ENCODE peak calls at places on chromosomes 5 and 9, in four cellular contexts. I is WTC11, Q is GM12878, C is HepG2. F is an unnamed sample.

GRCh38 chr9:106934424-106934823 is 71.5 kb downstream of the ZNF462 start:
- DNase-seq in I (no peak), Q (no peak), C (no peak), F (no peak)

GRCh38 chr5:82942083-82942881 is 134.9 kb downstream of the TMEM167A start:
- DNase-seq in I (no peak), Q (no peak), C (no peak), F (no peak)

GRCh38 chr5:83628360-83628759 is 92.3 kb downstream of the HAPLN1 start:
- DNase-seq in I (no peak), Q (no peak), C (no peak), F (no peak)

GRCh38 chr9:95907794-95908193 is 32.3 kb downstream of the ERCC6L2 start:
- DNase-seq in I (no peak), Q (no peak), C (no peak), F (no peak)

GRCh38 chr9:122810306-122810946 is 10.5 kb downstream of the OR1K1 start:
- DNase-seq in I (peak; percentile 81), Q (peak; percentile 43), C (peak; percentile 75), F (peak; percentile 78)

GRCh38 chr5:17077447-17078233 is 139.8 kb upstream of the BASP1 start:
- DNase-seq in I (no peak), Q (no peak), C (no peak), F (no peak)

GRCh38 chr9:128683340-128684064 is 5.5 kb upstream of the SET start:
- DNase-seq in I (peak; percentile 91), Q (no peak), C (no peak), F (no peak)

GRCh38 chr9:136546697-136547481 is 1.0 kb upstream of the NOTCH1 start:
- DNase-seq in I (no peak), Q (no peak), C (no peak), F (no peak)

GRCh38 chr9:107750741-107751521 is 261.4 kb upstream of the KLF4 start:
- DNase-seq in I (no peak), Q (no peak), C (peak; percentile 13), F (no peak)

GRCh38 chr9:19828586-19828985 is 39.7 kb upstream of the SLC24A2 start:
- DNase-seq in I (no peak), Q (no peak), C (no peak), F (no peak)

GRCh38 chr9:80839821-80840670 is 849.3 kb downstream of the TLE1 start:
- DNase-seq in I (no peak), Q (no peak), C (no peak), F (no peak)

GRCh38 chr5:92909545-92909962 is 671.5 kb downstream of the NR2F1-AS1 start:
- DNase-seq in I (peak; percentile 65), Q (no peak), C (peak; percentile 41), F (no peak)

GRCh38 chr5:56147106-56147505 is 86.0 kb downstream of the ANKRD55 start:
- DNase-seq in I (no peak), Q (no peak), C (no peak), F (no peak)

GRCh38 chr5:134561871-134562296 is 36.4 kb downstream of the JADE2 start:
- DNase-seq in I (peak; percentile 39), Q (no peak), C (peak; percentile 8), F (peak; percentile 32)

GRCh38 chr5:163963881-163964280 is 458.5 kb downstream of the MAT2B start:
- DNase-seq in I (no peak), Q (no peak), C (no peak), F (no peak)

GRCh38 chr5:176542135-176542595 is 5.0 kb upstream of the RNF44 start:
- DNase-seq in I (peak; percentile 67), Q (no peak), C (no peak), F (peak; percentile 61)

GRCh38 chr5:142674438-142675210 is 11.3 kb downstream of the FGF1 start:
- DNase-seq in I (no peak), Q (no peak), C (no peak), F (no peak)

GRCh38 chr9:42386477-42386876 is 203.0 kb downstream of the SPATA31A6 start:
- DNase-seq in I (no peak), Q (no peak), C (no peak), F (peak; percentile 10)

GRCh38 chr5:94188725-94189124 is 429.7 kb downstream of the KIAA0825 start:
- DNase-seq in I (no peak), Q (no peak), C (no peak), F (no peak)

GRCh38 chr9:120539951-120540350 is 40.0 kb downstream of the CDK5RAP2 start:
- DNase-seq in I (no peak), Q (no peak), C (no peak), F (no peak)

GRCh38 chr5:155872801-155873200 is 454.2 kb upstream of the SGCD start:
- DNase-seq in I (no peak), Q (no peak), C (no peak), F (no peak)
- TF ChIP-seq ESRRA in I (no peak), Q (no peak), C (no peak), F (no peak)

GRCh38 chr5:126755593-126755992 is 21.3 kb upstream of the LMNB1 start:
- DNase-seq in I (no peak), Q (no peak), C (no peak), F (no peak)

GRCh38 chr5:126752052-126752785 is 24.7 kb upstream of the LMNB1 start:
- DNase-seq in I (no peak), Q (no peak), C (no peak), F (no peak)

GRCh38 chr5:126753227-126753626 is 23.7 kb upstream of the LMNB1 start:
- DNase-seq in I (no peak), Q (no peak), C (no peak), F (no peak)

GRCh38 chr5:126757713-126758357 is 19.1 kb upstream of the LMNB1 start:
- DNase-seq in I (no peak), Q (no peak), C (no peak), F (no peak)

DNA sequence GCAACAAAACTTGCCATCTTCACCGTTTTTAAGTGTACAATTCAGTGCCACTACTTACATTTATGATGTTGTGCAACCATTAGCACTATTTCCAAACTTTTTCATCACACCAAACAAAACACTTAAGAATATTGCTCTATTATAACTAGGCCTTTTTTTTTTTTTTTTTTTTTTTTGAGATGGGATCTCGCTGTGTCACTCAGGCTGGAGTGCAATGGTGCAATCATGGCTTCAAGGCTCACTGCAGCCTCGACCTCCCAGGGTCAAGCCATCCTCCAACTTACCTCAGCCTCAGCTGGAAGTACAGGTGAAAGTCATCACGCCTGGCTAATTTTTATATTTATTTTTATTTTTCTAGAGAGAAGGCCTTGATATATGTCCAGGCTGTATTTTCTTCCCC is 22.3 kb upstream of the LMNB1 start:
- DNase-seq in I (no peak), Q (no peak), C (no peak), F (no peak)
- TF ChIP-seq TCF7 in I (no peak), Q (no peak), C (no peak), F (no peak)

DNA sequence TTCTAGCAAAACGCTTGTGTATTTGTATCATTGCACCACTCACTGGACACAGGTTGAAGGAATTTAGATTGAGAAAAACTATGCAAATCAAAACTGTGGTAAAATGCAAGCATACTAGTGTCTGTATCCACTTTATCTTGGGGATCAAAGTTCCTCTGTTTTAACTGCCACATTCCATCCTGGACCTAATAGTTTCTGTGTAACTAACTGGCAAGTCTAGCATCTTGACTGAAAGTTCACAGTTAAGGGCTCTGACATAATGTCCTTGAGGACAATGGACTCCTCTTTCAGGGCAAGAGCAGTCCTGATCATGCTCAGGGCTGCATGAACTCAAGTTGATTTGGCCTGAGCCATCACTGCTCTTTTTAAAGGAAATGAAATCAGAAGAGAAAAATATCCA is 30.7 kb downstream of the NFIB start:
- DNase-seq in I (no peak), Q (no peak), C (peak; percentile 44), F (no peak)
- TF ChIP-seq ESRRA in I (no peak), Q (no peak), C (no peak), F (no peak)

DNA sequence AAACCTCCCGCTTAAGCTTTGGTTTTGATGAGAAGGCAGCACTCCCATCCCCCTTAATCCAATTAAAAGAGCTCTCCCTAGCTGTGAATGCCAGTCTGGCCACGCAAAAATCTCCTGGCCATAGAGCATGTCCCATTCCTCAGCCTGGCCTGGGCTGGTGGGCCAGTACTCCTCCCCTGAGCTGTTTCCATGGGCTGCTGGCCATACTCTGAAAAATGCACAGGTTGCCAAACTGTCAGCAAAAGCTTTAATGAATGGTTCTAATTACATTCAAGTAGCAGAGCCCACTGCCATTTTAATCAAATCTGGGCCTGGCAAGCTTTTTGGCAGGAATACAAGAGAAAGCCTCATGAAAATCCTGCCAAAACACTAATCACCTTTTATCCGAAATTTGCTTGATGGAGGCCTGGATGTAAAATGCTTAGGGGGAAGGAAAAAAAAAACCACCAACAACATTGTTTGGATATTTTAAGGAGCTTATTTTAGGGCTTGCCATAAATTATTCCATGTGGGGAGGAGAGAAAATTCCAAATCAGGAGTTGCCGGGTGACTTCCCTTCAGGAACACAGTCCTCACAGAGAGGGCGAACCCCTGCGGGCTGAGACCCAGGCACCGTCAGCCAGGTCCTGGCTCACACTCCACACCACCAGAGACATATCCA is 243.3 kb downstream of the SEC61B start:
- DNase-seq in I (no peak), Q (no peak), C (no peak), F (no peak)
- TF ChIP-seq TCF7 in I (no peak), Q (no peak), C (no peak), F (no peak)

GRCh38 chr5:14452685-14453084 is 128.9 kb upstream of the OTULINL start:
- DNase-seq in I (no peak), Q (no peak), C (no peak), F (no peak)
- TF ChIP-seq ESRRA in I (no peak), Q (no peak), C (no peak), F (no peak)

GRCh38 chr9:14251146-14252071 is 62.5 kb downstream of the NFIB start:
- DNase-seq in I (peak; percentile 27), Q (peak; percentile 3), C (peak; percentile 50), F (no peak)
- TF ChIP-seq TCF7 in I (no peak), Q (no peak), C (no peak), F (no peak)

GRCh38 chr9:126613656-126614055 is at the start of gene LMX1B:
- DNase-seq in I (peak; percentile 65), Q (no peak), C (no peak), F (no peak)

GRCh38 chr9:126611188-126611587 is 2.5 kb upstream of the LMX1B start:
- DNase-seq in I (no peak), Q (no peak), C (no peak), F (no peak)

GRCh38 chr9:126611592-126612328 is 2.0 kb upstream of the LMX1B start:
- DNase-seq in I (peak; percentile 94), Q (no peak), C (peak; percentile 36), F (peak; percentile 84)

GRCh38 chr9:126612813-126613641 is 701 bp upstream of the LMX1B start:
- DNase-seq in I (peak; percentile 47), Q (no peak), C (no peak), F (no peak)

GRCh38 chr9:126612329-126612812 is 1.4 kb upstream of the LMX1B start:
- DNase-seq in I (no peak), Q (no peak), C (no peak), F (no peak)
- TF ChIP-seq ESRRA in I (no peak), Q (no peak), C (no peak), F (no peak)

F was measured in K562.